ENCODE peak calls at places on chromosomes 11 and 22, in ten cellular contexts. Q, X, A, T, M, E, K, F, P and W are unnamed samples.

GRCh38 chr11:117070016-117070415 is 28.2 kb downstream of the SIK3 start:
- DNase-seq in T (no peak), Q (no peak), X (no peak), A (no peak), F (no peak), P (no peak), E (peak), M (no peak), K (peak), W (no peak)

GRCh38 chr22:50674127-50674493 is 1.5 kb downstream of the SHANK3 start:
- DNase-seq in M (no peak), A (no peak), F (no peak), T (no peak), P (no peak), K (no peak), X (no peak), Q (no peak), E (no peak), W (no peak)

GRCh38 chr22:33049125-33049729 is 9.0 kb downstream of the SYN3 start:
- DNase-seq in E (peak), P (peak), T (peak), K (peak), M (peak), A (peak), X (peak), F (peak), Q (peak), W (peak)

GRCh38 chr11:31355817-31356216 is 13.7 kb downstream of the DCDC1 start:
- DNase-seq in P (no peak), X (no peak), M (no peak), T (no peak), A (no peak), E (peak), F (no peak), K (no peak), Q (no peak), W (no peak)

GRCh38 chr22:44337658-44338004 is 24.9 kb upstream of the SHISAL1 start:
- DNase-seq in T (peak), F (peak), P (peak), Q (no peak), X (no peak), E (peak), M (no peak), A (no peak), K (peak), W (no peak)

GRCh38 chr11:20616908-20617307 is 17.5 kb downstream of the SLC6A5 start:
- DNase-seq in K (no peak), A (no peak), Q (no peak), X (no peak), F (no peak), M (no peak), P (no peak), E (no peak), T (no peak), W (no peak)

GRCh38 chr11:35160902-35161585 is 22.1 kb downstream of the CD44 start:
- DNase-seq in E (no peak), T (no peak), P (no peak), A (no peak), M (no peak), Q (no peak), X (no peak), K (no peak), F (peak), W (no peak)

GRCh38 chr11:128530119-128531091 is 57.0 kb downstream of the ETS1 start:
- DNase-seq in M (peak), E (peak), T (no peak), Q (peak), F (peak), P (no peak), A (no peak), X (no peak), K (peak), W (no peak)

GRCh38 chr11:93512073-93512475 is 31.1 kb downstream of the SMCO4 start:
- DNase-seq in M (no peak), F (no peak), Q (no peak), A (no peak), E (no peak), T (no peak), P (no peak), K (no peak), X (no peak), W (no peak)

GRCh38 chr11:92790376-92790775 is 179.1 kb upstream of the MTNR1B start:
- DNase-seq in M (no peak), F (peak), A (no peak), P (no peak), T (no peak), E (no peak), X (no peak), K (no peak), Q (no peak), W (no peak)

GRCh38 chr11:110565344-110565684 is 135.6 kb downstream of the FDX1 start:
- DNase-seq in X (no peak), E (peak), P (peak), A (no peak), K (peak), M (no peak), T (no peak), F (peak), Q (no peak), W (no peak)

GRCh38 chr11:120210651-120211521 is at the start of gene OAF:
- DNase-seq in T (peak), P (peak), X (no peak), K (peak), E (peak), Q (peak), A (peak), M (peak), F (peak), W (peak)

GRCh38 chr22:29784451-29785361 is 17.5 kb downstream of the UQCR10 start:
- DNase-seq in F (peak), T (no peak), E (no peak), Q (peak), X (no peak), M (peak), A (peak), K (peak), P (no peak), W (no peak)

GRCh38 chr11:14258177-14258935 is 100.6 kb downstream of the RRAS2 start:
- DNase-seq in F (peak), P (no peak), Q (no peak), M (no peak), K (peak), T (no peak), X (no peak), A (no peak), E (peak), W (no peak)

GRCh38 chr22:39134366-39135091 is 18.0 kb downstream of the CBX7 start:
- DNase-seq in Q (no peak), A (no peak), T (no peak), F (no peak), X (no peak), M (no peak), K (no peak), E (no peak), P (no peak), W (no peak)

GRCh38 chr22:41513391-41513790 is 30.9 kb downstream of the POLR3H start:
- DNase-seq in A (no peak), F (no peak), M (no peak), K (no peak), X (no peak), P (no peak), T (no peak), Q (no peak), E (no peak), W (no peak)

GRCh38 chr11:11770274-11770673 is 71.5 kb upstream of the USP47 start:
- DNase-seq in P (no peak), A (no peak), T (no peak), F (no peak), E (no peak), M (no peak), Q (no peak), X (no peak), K (no peak), W (no peak)

GRCh38 chr11:31173926-31174680 is 195.4 kb downstream of the DCDC1 start:
- DNase-seq in K (no peak), F (no peak), M (no peak), T (no peak), P (no peak), E (no peak), A (no peak), X (no peak), Q (no peak), W (no peak)

GRCh38 chr11:66834539-66834845 is 8.7 kb upstream of the RCE1 start:
- DNase-seq in F (no peak), E (no peak), K (no peak), P (no peak), X (no peak), Q (no peak), M (no peak), A (no peak), T (no peak), W (no peak)
- TF ChIP-seq CTCF in F (no peak), E (no peak), K (no peak), P (no peak), X (no peak), Q (no peak), M (no peak), A (no peak), T (no peak), W (no peak)

GRCh38 chr11:10096987-10097386 is 197.0 kb downstream of the SBF2 start:
- DNase-seq in M (no peak), Q (no peak), F (no peak), T (no peak), P (no peak), E (no peak), X (no peak), K (no peak), A (no peak), W (no peak)
- TF ChIP-seq CTCF in M (no peak), Q (no peak), F (no peak), T (no peak), P (no peak), E (no peak), X (no peak), K (no peak), A (no peak), W (no peak)

DNA sequence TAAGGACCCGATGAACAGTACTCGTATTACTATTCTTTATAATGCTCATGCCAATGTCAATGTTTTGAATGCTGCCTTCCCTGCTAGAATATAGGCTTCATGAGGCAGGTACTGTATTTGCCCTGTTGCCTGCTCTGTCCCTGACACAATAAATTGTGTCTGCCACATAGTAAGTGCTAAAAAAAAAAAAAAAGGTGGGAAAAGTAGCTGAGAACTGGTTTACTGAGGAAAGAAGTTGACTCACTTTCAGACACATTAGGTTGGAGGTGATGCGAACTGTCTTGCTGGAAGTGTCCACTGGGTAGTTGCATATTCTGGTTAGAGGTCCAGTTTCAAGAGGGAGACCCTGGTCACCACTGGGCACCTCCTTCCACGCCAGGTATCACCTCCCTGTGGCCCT is 255.9 kb downstream of the KIRREL3 start:
- DNase-seq in K (no peak), E (no peak), X (no peak), F (no peak), P (no peak), Q (no peak), T (no peak), M (no peak), A (no peak), W (no peak)
- TF ChIP-seq CTCF in K (no peak), E (no peak), X (no peak), F (no peak), P (no peak), Q (no peak), T (no peak), M (no peak), A (no peak), W (no peak)

GRCh38 chr11:59812220-59812619 is 1.6 kb upstream of the MRPL16 start:
- DNase-seq in F (no peak), T (no peak), Q (no peak), A (no peak), M (no peak), P (no peak), K (no peak), E (no peak), X (no peak), W (no peak)

GRCh38 chr11:59810911-59811259 is 307 bp upstream of the MRPL16 start:
- DNase-seq in P (no peak), Q (no peak), T (no peak), A (no peak), F (no peak), E (no peak), K (no peak), X (no peak), M (no peak), W (no peak)

GRCh38 chr11:59807047-59807446 is 3.5 kb downstream of the MRPL16 start:
- DNase-seq in F (no peak), Q (no peak), M (no peak), P (no peak), E (no peak), T (no peak), A (no peak), K (no peak), X (no peak), W (no peak)

GRCh38 chr11:59813364-59813763 is 2.8 kb upstream of the MRPL16 start:
- DNase-seq in X (no peak), K (no peak), A (no peak), E (no peak), Q (no peak), M (no peak), F (no peak), T (no peak), P (no peak), W (no peak)

DNA sequence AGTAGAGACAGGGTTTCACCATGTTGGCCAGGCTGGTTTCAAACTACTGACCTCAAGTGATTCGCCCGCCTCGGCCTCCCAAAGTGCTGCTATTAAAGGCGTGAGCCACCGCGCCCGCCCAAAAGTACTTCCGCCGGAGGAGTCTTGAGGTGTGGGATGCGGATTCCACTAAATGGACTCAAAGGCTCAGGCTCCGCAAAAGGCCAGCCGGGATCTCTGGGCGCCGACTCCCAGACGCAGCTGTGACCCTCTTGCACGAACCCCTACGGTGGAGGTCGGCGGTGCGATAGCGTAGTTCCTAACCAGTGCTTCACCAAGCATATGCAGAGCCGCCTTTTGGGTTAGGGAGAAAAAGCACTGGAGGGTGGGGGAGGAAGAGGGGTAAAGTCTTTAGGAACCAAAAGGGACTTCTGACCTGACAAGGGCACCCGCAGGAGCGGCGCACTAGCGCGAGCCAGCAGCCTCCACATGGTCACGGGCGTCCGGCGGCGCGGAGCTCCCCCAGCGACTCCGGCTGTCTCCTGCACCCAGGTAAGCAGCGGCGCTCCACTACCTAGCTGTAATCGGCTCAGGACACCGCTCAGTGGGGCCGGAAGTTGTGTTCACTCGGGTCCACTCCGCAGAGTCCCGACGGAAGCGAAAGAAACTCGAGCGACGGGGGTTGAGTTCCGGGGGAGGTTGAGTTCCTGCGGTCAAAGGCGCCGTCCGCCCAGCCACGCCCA is at the start of gene MRPL16:
- DNase-seq in K (peak), X (peak), M (peak), A (peak), F (peak), T (peak), P (peak), E (peak), Q (peak), W (peak)
- TF ChIP-seq CTCF in K (no peak), X (no peak), M (peak), A (peak), F (no peak), T (no peak), P (no peak), E (no peak), Q (peak), W (no peak)

DNA sequence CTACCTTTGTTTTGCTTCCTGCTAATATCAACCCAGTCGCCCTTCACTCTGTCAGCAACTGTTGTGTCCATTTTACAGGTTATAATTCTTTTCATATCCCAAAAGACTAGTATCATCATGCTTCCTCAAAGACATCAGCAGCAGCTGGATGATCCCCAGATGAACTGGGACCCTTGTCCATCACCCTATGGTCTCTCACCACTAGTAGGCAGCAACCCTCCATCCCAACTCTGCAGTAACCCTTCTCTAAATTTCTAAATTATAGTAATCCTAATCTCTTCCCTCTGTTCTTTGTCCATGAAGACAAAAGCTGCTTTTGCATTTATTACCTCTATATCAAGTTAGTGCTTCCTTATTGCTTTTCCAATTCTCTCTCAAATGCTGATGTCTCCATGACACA is 1025.8 kb downstream of the FAM181B start:
- DNase-seq in E (no peak), A (no peak), P (no peak), F (no peak), M (no peak), T (no peak), X (no peak), K (no peak), Q (no peak), W (no peak)
- TF ChIP-seq CTCF in E (peak), A (no peak), P (no peak), F (no peak), M (no peak), T (peak), X (no peak), K (no peak), Q (no peak), W (no peak)